ENCODE peak calls at places on chromosomes 1 and 21, in six cellular contexts. B is aorta, F is A549, L is H9, W is dorsolateral prefrontal cortex, E is coronary artery. P is an unnamed sample.

GRCh38 chr1:36393686-36394085 is 4.0 kb downstream of the LSM10 start:
- DNase-seq in W (no peak), E (no peak), L (no peak), B (peak; percentile 31), F (no peak), P (no peak)

GRCh38 chr1:85607126-85607912 is 26.8 kb downstream of the CCN1 start:
- DNase-seq in E (no peak), W (no peak), B (no peak), L (peak; percentile 97), F (peak; percentile 82), P (no peak)

GRCh38 chr21:33441489-33442477 is 38.0 kb downstream of the TMEM50B start:
- DNase-seq in W (no peak), B (peak; percentile 68), L (no peak), E (peak; percentile 89), F (peak; percentile 20), P (no peak)

GRCh38 chr1:235992868-235993267 is 72.0 kb downstream of the NID1 start:
- DNase-seq in E (no peak), F (no peak), W (no peak), B (no peak), L (no peak), P (no peak)

GRCh38 chr1:183597656-183598055 is 7.4 kb upstream of the NCF2 start:
- DNase-seq in E (no peak), W (no peak), L (no peak), B (no peak), F (no peak), P (no peak)

GRCh38 chr1:225651376-225651871 is 1.5 kb downstream of the ENAH start:
- DNase-seq in W (no peak), E (no peak), L (no peak), F (no peak), B (no peak), P (no peak)

GRCh38 chr1:192739476-192740184 is 69.2 kb upstream of the RGS2 start:
- DNase-seq in F (no peak), L (no peak), W (no peak), E (no peak), B (no peak), P (no peak)

GRCh38 chr1:51853360-51853759 is 25.2 kb downstream of the NRDC start:
- DNase-seq in E (no peak), F (no peak), B (no peak), L (no peak), W (no peak), P (no peak)

GRCh38 chr1:41537788-41538351 is 53.4 kb upstream of the EDN2 start:
- DNase-seq in L (no peak), E (peak; percentile 85), B (peak; percentile 87), W (no peak), F (no peak), P (no peak)

GRCh38 chr1:15469836-15470495 is 5.9 kb upstream of the CELA2B start:
- DNase-seq in B (no peak), E (no peak), W (peak; percentile 42), F (no peak), L (no peak), P (no peak)

DNA sequence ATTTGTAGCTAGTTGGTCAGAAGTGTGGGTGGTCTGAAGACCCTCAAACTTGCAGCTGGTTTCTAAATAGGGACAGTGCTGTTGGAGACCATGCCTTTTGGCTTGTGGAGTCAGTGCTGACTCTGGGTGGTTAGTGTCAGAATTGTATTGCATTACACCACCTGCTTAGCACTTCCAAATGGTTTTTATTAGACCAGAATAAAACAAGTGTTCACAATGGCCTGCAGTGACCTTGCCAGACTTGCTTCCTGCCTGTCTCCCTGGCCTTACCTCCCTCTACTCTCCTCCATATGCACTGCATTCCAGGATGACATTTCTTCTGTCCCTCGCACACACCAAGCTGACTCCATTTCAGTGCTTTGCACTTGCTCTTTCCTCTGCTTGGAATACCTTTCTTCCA is 72.7 kb upstream of the CNIH3 start:
- DNase-seq in E (no peak), W (no peak), L (no peak), F (no peak), B (no peak), P (no peak)
- H3K27ac ChIP-seq in E (no peak overlapping the region), W (no peak overlapping the region), L (no peak overlapping the region), F (no peak overlapping the region), B (no peak overlapping the region), P (no peak overlapping the region)

DNA sequence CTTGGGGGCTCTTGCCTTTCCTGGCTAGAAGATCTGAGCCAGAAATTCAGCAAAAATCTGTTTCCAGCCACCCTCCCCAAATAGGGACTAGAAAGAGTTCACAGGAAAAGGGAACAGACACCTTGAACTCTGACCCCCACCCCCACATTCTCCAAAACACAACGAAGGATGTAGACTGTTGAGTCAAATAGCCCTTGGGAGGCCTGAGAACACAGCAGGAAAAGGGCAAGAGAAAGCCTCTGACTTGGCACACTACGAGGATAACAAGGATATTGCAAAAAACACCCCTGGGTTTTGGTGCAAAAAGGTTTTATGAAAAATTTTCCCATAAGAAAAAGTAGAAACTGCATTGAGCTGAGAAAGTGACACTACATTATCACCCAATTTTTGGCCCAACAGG is 1.9 kb upstream of the YRDC start:
- DNase-seq in F (no peak), L (no peak), E (no peak), W (no peak), B (no peak), P (no peak)
- H3K27ac ChIP-seq in F (no peak overlapping the region), L (no peak overlapping the region), E (no peak overlapping the region), W (peak overlapping the region; percentile 96), B (no peak overlapping the region), P (no peak overlapping the region)

GRCh38 chr21:46190491-46191131 is 6.4 kb upstream of the SPATC1L start:
- DNase-seq in B (no peak), L (peak; percentile 24), E (peak; percentile 71), F (no peak), W (peak; percentile 40), P (no peak)

GRCh38 chr21:46191686-46192575 is 7.7 kb upstream of the SPATC1L start:
- DNase-seq in E (peak; percentile 64), W (no peak), L (no peak), B (peak; percentile 30), F (no peak), P (no peak)

GRCh38 chr21:46189959-46190490 is 5.8 kb upstream of the SPATC1L start:
- DNase-seq in W (no peak), B (peak; percentile 38), F (no peak), E (peak; percentile 67), L (no peak), P (no peak)

GRCh38 chr21:46189213-46189958 is 5.1 kb upstream of the SPATC1L start:
- DNase-seq in W (peak; percentile 41), B (peak; percentile 48), L (peak; percentile 26), E (peak; percentile 57), F (no peak), P (no peak)

DNA sequence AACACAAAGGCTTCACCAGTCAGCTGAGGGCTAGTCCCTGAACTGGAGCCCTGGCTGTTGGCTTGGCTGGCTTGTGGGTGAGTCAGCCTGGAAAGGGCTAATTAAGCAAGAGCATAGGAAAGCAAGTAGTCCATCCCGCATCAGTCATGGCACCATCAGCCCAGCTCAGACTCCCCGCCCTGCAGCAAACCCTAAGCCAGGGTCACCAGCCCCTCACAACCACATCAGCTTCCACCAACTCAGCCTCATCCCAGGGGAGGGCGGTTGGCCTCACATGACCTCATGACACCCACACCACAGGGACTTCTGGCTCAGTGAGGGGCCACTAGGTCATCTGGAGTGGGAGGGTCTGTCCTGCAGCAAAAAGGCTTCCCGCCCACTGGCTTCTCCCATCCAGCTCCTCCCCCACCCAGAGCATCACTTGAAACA is 7.0 kb upstream of the SPATC1L start:
- DNase-seq in E (peak; percentile 68), W (no peak), L (peak; percentile 25), B (peak; percentile 66), F (no peak), P (no peak)
- H3K27ac ChIP-seq in E (peak overlapping the region; percentile 42), W (peak overlapping the region; percentile 34), L (no peak overlapping the region), B (no peak overlapping the region), F (no peak overlapping the region), P (no peak overlapping the region)

GRCh38 chr21:42049578-42050430 is 21.3 kb upstream of the UMODL1 start:
- DNase-seq in B (peak; percentile 46), F (no peak), E (no peak), W (no peak), L (no peak), P (no peak)
- H3K27ac ChIP-seq in B (no peak overlapping the region), F (no peak overlapping the region), E (no peak overlapping the region), W (no peak overlapping the region), L (no peak overlapping the region), P (no peak overlapping the region)

DNA sequence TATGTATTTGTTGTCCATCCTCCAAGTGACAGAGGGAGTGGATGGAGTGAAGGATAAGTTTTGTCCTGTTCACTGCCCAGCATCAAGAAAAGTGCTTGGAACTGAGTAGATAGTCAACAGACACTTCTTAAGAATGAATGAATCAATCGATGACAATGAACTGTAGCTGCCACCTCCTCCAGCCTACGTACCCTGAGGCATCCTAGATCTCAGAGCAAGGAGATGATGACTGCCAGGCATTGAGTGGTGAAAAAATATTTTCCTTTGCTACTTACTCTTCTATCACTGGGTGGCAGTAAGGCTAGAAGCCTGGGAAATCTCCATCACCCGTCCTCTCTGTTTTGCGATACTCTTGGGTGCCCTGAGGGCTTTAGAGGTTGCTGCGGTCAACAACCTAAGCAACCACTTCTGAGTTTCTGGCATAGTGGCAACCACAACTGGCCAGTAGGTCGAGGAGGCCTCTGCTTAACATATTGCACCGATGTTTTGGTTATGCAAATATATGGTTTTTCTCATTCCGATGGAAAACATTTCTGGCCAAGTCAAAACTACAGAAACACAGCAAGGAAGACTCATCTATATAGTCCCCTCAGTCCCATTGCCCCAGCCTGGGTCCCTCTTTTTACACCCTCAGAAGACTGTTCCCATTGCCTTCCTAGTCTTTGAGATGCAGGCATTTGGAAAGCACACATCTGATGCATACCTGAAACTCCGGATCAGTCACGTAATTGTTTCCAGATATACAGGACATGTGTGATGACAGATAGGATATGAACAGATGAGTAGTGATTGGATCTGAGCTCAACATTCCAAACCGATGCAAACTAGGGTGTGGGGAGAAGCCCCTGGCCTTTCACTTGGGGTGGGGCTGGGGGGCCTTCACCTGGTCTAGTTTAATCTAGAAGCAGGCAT is 136.8 kb downstream of the RUNX1 start:
- DNase-seq in E (no peak), L (no peak), W (no peak), F (no peak), B (no peak), P (no peak)
- H3K27ac ChIP-seq in E (no peak overlapping the region), L (no peak overlapping the region), W (no peak overlapping the region), F (no peak overlapping the region), B (no peak overlapping the region), P (no peak overlapping the region)

P was measured in CD4-positive, alpha-beta T cell.